ENCODE peak calls at places on chromosomes 6 and 20, in four cellular contexts. U, F, N and K are unnamed samples.

GRCh38 chr6:35181313-35181932 is 32.3 kb upstream of the SCUBE3 start:
- DNase-seq in N (no peak), U (no peak), F (no peak), K (no peak)

GRCh38 chr20:32336918-32337347 is 21.2 kb upstream of the ASXL1 start:
- DNase-seq in F (peak), N (peak), U (peak), K (no peak)

GRCh38 chr20:44429419-44430269 is 46.0 kb upstream of the TTPAL start:
- DNase-seq in U (no peak), F (no peak), N (no peak), K (no peak)

GRCh38 chr20:43569282-43569681 is 10.5 kb downstream of the SGK2 start:
- DNase-seq in F (no peak), U (no peak), N (no peak), K (no peak)

GRCh38 chr6:56730663-56731529 is 88.2 kb upstream of the DST start:
- DNase-seq in N (no peak), F (no peak), U (no peak), K (no peak)

GRCh38 chr20:48765359-48765758 is 62.4 kb downstream of the PREX1 start:
- DNase-seq in U (no peak), N (no peak), F (no peak), K (no peak)

GRCh38 chr6:20740727-20741126 is 206.5 kb downstream of the CDKAL1 start:
- DNase-seq in U (no peak), F (no peak), N (no peak), K (no peak)

GRCh38 chr6:17886891-17887290 is 100.5 kb downstream of the KIF13A start:
- DNase-seq in F (no peak), N (no peak), U (no peak), K (no peak)

GRCh38 chr6:7691675-7692452 is 34.0 kb upstream of the BMP6 start:
- DNase-seq in N (peak), U (no peak), F (peak), K (no peak)

DNA sequence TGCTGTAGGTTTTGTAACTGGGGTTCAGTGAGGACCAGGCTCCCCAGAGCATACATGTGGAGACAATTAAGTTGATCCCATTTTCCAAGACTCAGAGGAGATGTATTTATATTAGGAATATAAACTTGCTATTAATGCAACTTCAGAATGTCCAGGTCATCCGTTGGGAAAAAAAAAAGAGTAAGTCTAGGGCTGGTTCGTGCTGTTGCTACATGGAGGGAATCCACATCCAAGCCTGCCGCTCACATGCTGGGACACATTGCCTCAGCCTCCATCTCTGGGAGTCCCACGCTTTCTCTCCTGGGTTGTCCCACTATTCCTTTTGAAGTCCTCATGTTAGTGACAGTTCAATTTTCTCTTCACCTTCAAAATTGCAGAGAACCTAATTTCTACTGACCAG is 199.6 kb upstream of the THBS2 start:
- DNase-seq in N (no peak), U (no peak), F (no peak), K (no peak)
- H3K9ac ChIP-seq in N (no peak), U (no peak), F (no peak), K (no peak)

DNA sequence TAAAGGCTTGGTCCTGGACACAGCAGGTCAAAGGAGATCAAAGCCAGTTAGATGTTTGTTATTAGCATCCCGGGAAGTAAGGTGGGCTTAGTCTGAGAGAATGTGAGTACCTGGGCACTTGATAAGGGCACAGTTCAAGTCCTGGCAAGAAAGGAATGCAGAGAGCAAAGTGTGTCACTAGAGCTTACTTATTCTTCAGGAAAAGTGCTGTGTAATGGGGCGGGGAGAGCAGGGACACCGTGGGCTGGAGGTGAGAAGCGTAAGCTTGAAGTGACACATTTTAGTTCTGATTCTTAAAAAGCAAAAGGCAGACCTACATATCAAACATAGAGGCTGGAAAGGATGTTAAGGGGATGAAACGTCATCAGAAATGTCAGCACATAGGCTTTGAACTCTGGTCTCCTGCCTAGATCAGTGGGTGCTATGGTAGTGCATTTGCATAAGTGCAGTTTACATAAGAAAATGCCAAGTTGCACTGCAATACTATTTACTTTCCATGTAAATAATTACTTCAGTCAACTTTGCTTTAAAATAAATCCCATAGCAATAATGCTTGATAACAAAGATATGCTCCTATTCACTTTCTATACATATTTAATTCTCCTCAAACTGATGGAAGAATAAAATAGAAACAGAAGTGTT is 2.6 kb downstream of the SAMD5 start:
- DNase-seq in U (no peak), F (peak), N (peak), K (no peak)
- TF ChIP-seq FOXM1 in U (no peak), F (no peak), N (no peak), K (no peak)

GRCh38 chr6:148776321-148776966 is 29.6 kb downstream of the UST start:
- DNase-seq in U (no peak), F (no peak), N (no peak), K (no peak)
- H3K9ac ChIP-seq in U (no peak), F (no peak), N (no peak), K (no peak)

GRCh38 chr6:106808758-106809157 is 165.8 kb downstream of the CD24 start:
- DNase-seq in N (no peak), F (no peak), U (no peak), K (no peak)

GRCh38 chr6:106811088-106811686 is 163.3 kb downstream of the CD24 start:
- DNase-seq in N (no peak), U (no peak), F (no peak), K (no peak)

GRCh38 chr6:106805771-106806170 is 168.8 kb downstream of the CD24 start:
- DNase-seq in N (no peak), F (no peak), U (no peak), K (no peak)

GRCh38 chr6:106805017-106805335 is 169.6 kb downstream of the CD24 start:
- DNase-seq in F (no peak), U (no peak), N (no peak), K (no peak)

DNA sequence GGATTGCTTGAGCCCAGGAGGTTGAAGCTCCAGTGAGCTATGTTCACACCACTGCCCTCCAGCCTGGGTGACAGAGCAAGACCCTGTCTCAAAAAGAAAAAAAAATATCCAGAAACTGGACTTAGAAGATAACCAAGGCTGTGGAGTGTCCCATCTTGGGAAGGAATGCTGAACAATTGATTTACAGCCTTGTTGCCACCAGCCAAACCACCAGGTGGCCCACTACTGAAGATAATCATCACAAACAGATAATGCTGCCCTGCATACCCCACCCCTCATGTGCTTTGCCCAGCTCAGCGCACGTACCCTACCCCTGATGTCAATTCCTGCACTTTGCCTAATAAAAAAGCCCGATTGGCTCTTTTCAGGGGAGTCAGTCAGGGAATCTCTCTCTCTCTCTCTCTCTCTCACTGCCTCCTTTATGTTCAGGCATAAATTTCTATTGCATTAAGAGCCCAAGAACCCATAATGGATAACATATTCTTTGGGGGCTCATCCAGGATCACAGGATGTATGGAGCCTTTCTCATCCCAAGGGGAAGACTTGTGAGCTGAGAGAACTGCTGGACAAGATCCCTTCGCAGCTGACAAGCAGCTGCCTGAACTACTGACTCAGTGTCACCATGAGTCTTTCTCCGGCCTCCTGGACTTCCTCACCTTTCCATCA is 166.4 kb downstream of the CD24 start:
- DNase-seq in N (no peak), F (peak), U (no peak), K (no peak)
- TF ChIP-seq FOXM1 in N (no peak), F (no peak), U (no peak), K (no peak)